ENCODE peak calls at places on chromosomes 4 and X, in five cellular contexts. One of them, this sample, is unnamed.

GRCh38 chrX:154436597-154437397 is at the start of gene GDI1:
- DNase-seq in breast epithelium: no peak
- DNase-seq in Peyer's patch: peak; percentile 67
- DNase-seq in hepatocyte: peak; percentile 61
- DNase-seq in IMR-90: peak; percentile 22
- DNase-seq in this sample: peak; percentile 43

GRCh38 chr4:80253510-80253909 is 13.0 kb upstream of the FGF5 start:
- DNase-seq in breast epithelium: no peak
- DNase-seq in Peyer's patch: no peak
- DNase-seq in hepatocyte: no peak
- DNase-seq in IMR-90: no peak
- DNase-seq in this sample: no peak

GRCh38 chrX:43860646-43861370 is 21.4 kb downstream of the MAOB start:
- DNase-seq in breast epithelium: no peak
- DNase-seq in Peyer's patch: no peak
- DNase-seq in hepatocyte: no peak
- DNase-seq in IMR-90: peak; percentile 1
- DNase-seq in this sample: no peak

GRCh38 chr4:100539706-100540105 is 21.9 kb upstream of the EMCN start:
- DNase-seq in breast epithelium: no peak
- DNase-seq in Peyer's patch: no peak
- DNase-seq in hepatocyte: no peak
- DNase-seq in IMR-90: no peak
- DNase-seq in this sample: no peak

GRCh38 chr4:152805818-152806217 is 26.1 kb downstream of the ARFIP1 start:
- DNase-seq in breast epithelium: no peak
- DNase-seq in Peyer's patch: no peak
- DNase-seq in hepatocyte: no peak
- DNase-seq in IMR-90: no peak
- DNase-seq in this sample: no peak

GRCh38 chrX:69556094-69557011 is 52.2 kb downstream of the NALF2 start:
- DNase-seq in breast epithelium: no peak
- DNase-seq in Peyer's patch: no peak
- DNase-seq in hepatocyte: peak; percentile 83
- DNase-seq in IMR-90: no peak
- DNase-seq in this sample: no peak

GRCh38 chr4:68732653-68733466 is 62.4 kb upstream of the UGT2B15 start:
- DNase-seq in breast epithelium: no peak
- DNase-seq in Peyer's patch: no peak
- DNase-seq in hepatocyte: peak; percentile 77
- DNase-seq in IMR-90: no peak
- DNase-seq in this sample: no peak

GRCh38 chr4:158538911-158539310 is 17.2 kb downstream of the RXFP1 start:
- DNase-seq in breast epithelium: no peak
- DNase-seq in Peyer's patch: no peak
- DNase-seq in hepatocyte: no peak
- DNase-seq in IMR-90: no peak
- DNase-seq in this sample: no peak

GRCh38 chr4:126583509-126583908 is 1049.2 kb upstream of the INTU start:
- DNase-seq in breast epithelium: no peak
- DNase-seq in Peyer's patch: no peak
- DNase-seq in hepatocyte: peak; percentile 10
- DNase-seq in IMR-90: peak; percentile 26
- DNase-seq in this sample: no peak

GRCh38 chr4:26178874-26179273 is 141.9 kb upstream of the RBPJ start:
- DNase-seq in breast epithelium: no peak
- DNase-seq in Peyer's patch: no peak
- DNase-seq in hepatocyte: no peak
- DNase-seq in IMR-90: no peak
- DNase-seq in this sample: no peak

GRCh38 chrX:128458888-128459287 is 406.7 kb upstream of the ACTRT1 start:
- DNase-seq in breast epithelium: no peak
- DNase-seq in Peyer's patch: no peak
- DNase-seq in hepatocyte: no peak
- DNase-seq in IMR-90: peak; percentile 5
- DNase-seq in this sample: no peak

DNA sequence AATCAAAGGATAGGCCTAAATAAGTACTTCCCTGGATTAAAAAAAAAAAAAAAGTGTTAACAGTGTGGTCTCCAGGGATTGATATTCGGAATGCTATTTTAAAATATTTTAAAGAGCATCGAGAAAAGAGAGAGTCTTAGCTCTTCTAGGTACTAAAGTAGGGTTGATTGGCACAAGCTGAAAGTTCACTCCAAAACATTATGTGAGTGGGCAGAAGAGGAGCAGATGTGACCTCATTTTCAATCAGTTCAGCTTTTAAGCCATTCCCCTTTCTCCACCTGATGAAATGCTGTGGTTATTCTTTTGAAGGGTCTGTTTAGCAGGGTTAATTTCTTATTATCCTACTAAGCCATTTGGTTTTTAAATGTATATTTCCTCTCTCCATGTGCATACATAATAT is 69.1 kb downstream of the GALNT7 start:
- DNase-seq in breast epithelium: no peak
- DNase-seq in Peyer's patch: no peak
- DNase-seq in hepatocyte: no peak
- DNase-seq in IMR-90: no peak
- DNase-seq in this sample: no peak
- H3K27ac ChIP-seq in breast epithelium: no peak overlapping the region
- H3K27ac ChIP-seq in Peyer's patch: no peak overlapping the region
- H3K27ac ChIP-seq in hepatocyte: no peak overlapping the region
- H3K27ac ChIP-seq in IMR-90: no peak overlapping the region
- H3K27ac ChIP-seq in this sample: no peak overlapping the region

GRCh38 chr4:151184523-151185458 is 85.4 kb downstream of the RPS3A start:
- DNase-seq in breast epithelium: no peak
- DNase-seq in Peyer's patch: no peak
- DNase-seq in hepatocyte: peak; percentile 60
- DNase-seq in IMR-90: peak; percentile 89
- DNase-seq in this sample: no peak
- H3K27ac ChIP-seq in breast epithelium: no peak overlapping the region
- H3K27ac ChIP-seq in Peyer's patch: peak overlapping the region; percentile 57
- H3K27ac ChIP-seq in hepatocyte: peak overlapping the region; percentile 72
- H3K27ac ChIP-seq in IMR-90: no peak overlapping the region
- H3K27ac ChIP-seq in this sample: no peak overlapping the region

GRCh38 chr4:3385719-3386440 is 55.9 kb upstream of the HGFAC start:
- DNase-seq in breast epithelium: no peak
- DNase-seq in Peyer's patch: no peak
- DNase-seq in hepatocyte: no peak
- DNase-seq in IMR-90: no peak
- DNase-seq in this sample: no peak
- H3K27ac ChIP-seq in breast epithelium: peak overlapping the region; percentile 81
- H3K27ac ChIP-seq in Peyer's patch: peak overlapping the region; percentile 36
- H3K27ac ChIP-seq in hepatocyte: peak overlapping the region; percentile 62
- H3K27ac ChIP-seq in IMR-90: no peak overlapping the region
- H3K27ac ChIP-seq in this sample: peak overlapping the region; percentile 66

GRCh38 chr4:41609851-41610250 is 71.9 kb downstream of the LIMCH1 start:
- DNase-seq in breast epithelium: no peak
- DNase-seq in Peyer's patch: no peak
- DNase-seq in hepatocyte: no peak
- DNase-seq in IMR-90: no peak
- DNase-seq in this sample: no peak
- H3K27ac ChIP-seq in breast epithelium: no peak overlapping the region
- H3K27ac ChIP-seq in Peyer's patch: no peak overlapping the region
- H3K27ac ChIP-seq in hepatocyte: no peak overlapping the region
- H3K27ac ChIP-seq in IMR-90: no peak overlapping the region
- H3K27ac ChIP-seq in this sample: no peak overlapping the region

This sample was measured in stomach.